ENCODE peak calls at places on chromosome 6, in six cellular contexts. One of them, this sample, is unnamed.
A peak's percentile ranks its signal among the peaks of the same experiment; 100 is the strongest.

GRCh38 chr6:39053016-39053595 is 4.5 kb downstream of the GLP1R start:
- DNase-seq in lower lobe of right lung: no peak
- DNase-seq in lower leg skin: peak; percentile 70
- DNase-seq in Peyer's patch: peak; percentile 36
- DNase-seq in heart right ventricle: no peak
- DNase-seq in DND-41: no peak
- DNase-seq in this sample: no peak

GRCh38 chr6:82176616-82177015 is 70.9 kb downstream of the IBTK start:
- DNase-seq in heart right ventricle: no peak
- DNase-seq in Peyer's patch: no peak
- DNase-seq in lower leg skin: no peak
- DNase-seq in DND-41: no peak
- DNase-seq in lower lobe of right lung: no peak
- DNase-seq in this sample: no peak

GRCh38 chr6:16249971-16250370 is 11.6 kb downstream of the GMPR start:
- DNase-seq in heart right ventricle: no peak
- DNase-seq in lower leg skin: no peak
- DNase-seq in lower lobe of right lung: no peak
- DNase-seq in Peyer's patch: no peak
- DNase-seq in DND-41: no peak
- DNase-seq in this sample: no peak

GRCh38 chr6:25697537-25698340 is 45.7 kb downstream of the SCGN start:
- DNase-seq in DND-41: no peak
- DNase-seq in heart right ventricle: no peak
- DNase-seq in lower lobe of right lung: no peak
- DNase-seq in Peyer's patch: no peak
- DNase-seq in lower leg skin: no peak
- DNase-seq in this sample: no peak

GRCh38 chr6:20688710-20689500 is 154.6 kb downstream of the CDKAL1 start:
- DNase-seq in Peyer's patch: no peak
- DNase-seq in DND-41: peak; percentile 17
- DNase-seq in lower lobe of right lung: no peak
- DNase-seq in lower leg skin: no peak
- DNase-seq in heart right ventricle: no peak
- DNase-seq in this sample: no peak

GRCh38 chr6:130520235-130520634 is 154.4 kb downstream of the TMEM200A start:
- DNase-seq in heart right ventricle: no peak
- DNase-seq in lower leg skin: no peak
- DNase-seq in DND-41: no peak
- DNase-seq in Peyer's patch: no peak
- DNase-seq in lower lobe of right lung: no peak
- DNase-seq in this sample: no peak

GRCh38 chr6:11097476-11097875 is 3.8 kb downstream of the SMIM13 start:
- DNase-seq in Peyer's patch: no peak
- DNase-seq in heart right ventricle: no peak
- DNase-seq in lower leg skin: no peak
- DNase-seq in lower lobe of right lung: no peak
- DNase-seq in DND-41: no peak
- DNase-seq in this sample: no peak

GRCh38 chr6:9292975-9293374 is 857.6 kb upstream of the SLC35B3 start:
- DNase-seq in lower leg skin: no peak
- DNase-seq in DND-41: no peak
- DNase-seq in heart right ventricle: no peak
- DNase-seq in lower lobe of right lung: no peak
- DNase-seq in Peyer's patch: no peak
- DNase-seq in this sample: no peak

GRCh38 chr6:152642578-152643375 is 5.6 kb upstream of the SYNE1 start:
- DNase-seq in heart right ventricle: peak; percentile 73
- DNase-seq in lower lobe of right lung: peak; percentile 78
- DNase-seq in Peyer's patch: no peak
- DNase-seq in DND-41: peak; percentile 7
- DNase-seq in lower leg skin: no peak
- DNase-seq in this sample: no peak

GRCh38 chr6:75802366-75802765 is 53.3 kb downstream of the MYO6 start:
- DNase-seq in lower leg skin: no peak
- DNase-seq in lower lobe of right lung: no peak
- DNase-seq in Peyer's patch: no peak
- DNase-seq in heart right ventricle: no peak
- DNase-seq in DND-41: no peak
- DNase-seq in this sample: no peak

GRCh38 chr6:40914005-40914404 is 125.0 kb downstream of the UNC5CL start:
- DNase-seq in lower leg skin: no peak
- DNase-seq in DND-41: no peak
- DNase-seq in Peyer's patch: no peak
- DNase-seq in heart right ventricle: no peak
- DNase-seq in lower lobe of right lung: no peak
- DNase-seq in this sample: no peak

GRCh38 chr6:145863988-145864616 is 49.5 kb upstream of the FBXO30 start:
- DNase-seq in lower leg skin: no peak
- DNase-seq in heart right ventricle: no peak
- DNase-seq in DND-41: no peak
- DNase-seq in lower lobe of right lung: no peak
- DNase-seq in Peyer's patch: no peak
- DNase-seq in this sample: no peak

DNA sequence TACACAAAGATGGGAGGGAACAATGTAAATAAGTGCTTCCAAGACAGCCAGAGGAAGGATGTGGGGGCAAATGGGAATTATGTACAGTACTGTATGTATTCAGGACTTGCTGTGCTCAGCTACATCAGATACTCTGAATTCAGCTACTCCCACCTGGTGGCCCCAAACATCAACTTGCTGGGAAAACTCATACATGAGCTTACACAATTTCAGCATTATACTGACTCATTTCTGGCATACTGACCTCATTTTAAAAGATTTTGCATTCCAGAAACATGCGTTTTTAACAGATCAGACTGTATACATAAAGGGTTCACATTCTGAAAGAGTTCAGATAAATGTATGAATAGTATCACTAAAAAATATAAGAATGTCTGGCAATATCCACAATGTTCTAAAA is 59.7 kb downstream of the GPX5 start:
- DNase-seq in heart right ventricle: no peak
- DNase-seq in lower lobe of right lung: no peak
- DNase-seq in DND-41: no peak
- DNase-seq in Peyer's patch: no peak
- DNase-seq in lower leg skin: no peak
- DNase-seq in this sample: no peak
- TF ChIP-seq CTCF in heart right ventricle: no peak
- TF ChIP-seq CTCF in lower lobe of right lung: no peak
- TF ChIP-seq CTCF in DND-41: no peak
- TF ChIP-seq CTCF in Peyer's patch: no peak
- TF ChIP-seq CTCF in lower leg skin: no peak
- TF ChIP-seq CTCF in this sample: no peak

GRCh38 chr6:30007132-30007764 is 53.8 kb upstream of the POLR1H start:
- DNase-seq in Peyer's patch: no peak
- DNase-seq in lower lobe of right lung: peak; percentile 74
- DNase-seq in DND-41: no peak
- DNase-seq in lower leg skin: peak; percentile 86
- DNase-seq in heart right ventricle: no peak
- DNase-seq in this sample: no peak
- H3K4me3 ChIP-seq in Peyer's patch: peak overlapping the region; percentile 45
- H3K4me3 ChIP-seq in lower lobe of right lung: peak overlapping the region; percentile 63
- H3K4me3 ChIP-seq in DND-41: no peak overlapping the region
- H3K4me3 ChIP-seq in lower leg skin: peak overlapping the region; percentile 43
- H3K4me3 ChIP-seq in heart right ventricle: peak overlapping the region; percentile 69
- H3K4me3 ChIP-seq in this sample: peak overlapping the region; percentile 76

DNA sequence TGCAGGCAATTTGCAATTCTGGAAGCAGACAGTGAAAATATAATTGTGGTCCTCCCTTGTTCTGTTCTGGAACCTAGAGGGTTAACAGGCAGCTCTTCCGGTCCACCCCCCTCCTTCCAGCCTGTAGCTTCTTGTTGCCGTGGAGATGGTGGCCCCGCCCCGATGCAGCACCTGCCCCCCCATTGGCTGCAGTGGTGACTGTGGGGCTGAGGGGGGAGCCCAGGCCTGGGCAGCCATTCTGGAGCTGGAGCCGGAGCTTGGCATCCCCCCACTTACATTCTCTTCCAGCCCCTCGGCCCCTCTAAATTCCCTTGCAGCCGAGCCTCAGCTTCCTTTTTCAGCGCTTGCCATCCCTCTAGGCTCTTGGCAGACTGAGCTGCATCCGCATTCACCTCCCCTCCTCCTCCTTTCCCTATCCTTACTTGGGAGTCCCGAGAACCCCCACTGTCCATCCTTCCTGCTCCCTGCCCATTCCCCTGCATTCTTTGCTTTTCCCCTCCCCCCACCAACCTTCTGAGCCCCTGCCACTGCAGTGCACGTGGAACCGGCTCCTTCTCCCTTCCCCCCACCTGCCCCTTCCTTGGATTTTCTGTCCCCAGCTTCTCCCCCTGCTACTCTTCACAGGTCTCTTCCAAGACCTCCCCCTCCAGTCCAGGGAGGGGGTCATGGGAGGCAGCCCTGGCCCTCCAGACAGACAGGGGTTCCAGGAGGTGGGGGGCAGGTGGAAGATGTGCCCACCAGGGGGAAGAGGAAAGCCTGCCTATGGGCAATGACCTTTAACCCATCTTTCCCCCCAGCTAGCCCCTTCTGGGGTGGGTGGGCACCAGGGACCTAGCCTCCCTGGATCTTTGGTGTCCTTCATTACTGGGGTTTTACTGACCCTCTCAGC is 11.4 kb downstream of the SYNGAP1 start:
- DNase-seq in Peyer's patch: peak; percentile 64
- DNase-seq in DND-41: peak; percentile 77
- DNase-seq in heart right ventricle: peak; percentile 70
- DNase-seq in lower leg skin: no peak
- DNase-seq in lower lobe of right lung: peak; percentile 71
- DNase-seq in this sample: no peak
- TF ChIP-seq CTCF in Peyer's patch: no peak
- TF ChIP-seq CTCF in DND-41: no peak
- TF ChIP-seq CTCF in heart right ventricle: no peak
- TF ChIP-seq CTCF in lower leg skin: no peak
- TF ChIP-seq CTCF in lower lobe of right lung: no peak
- TF ChIP-seq CTCF in this sample: no peak

GRCh38 chr6:147054871-147055270 is 149.3 kb upstream of the STXBP5 start:
- DNase-seq in lower lobe of right lung: no peak
- DNase-seq in Peyer's patch: no peak
- DNase-seq in lower leg skin: no peak
- DNase-seq in heart right ventricle: no peak
- DNase-seq in DND-41: no peak
- DNase-seq in this sample: no peak

GRCh38 chr6:147054158-147054557 is 150.1 kb upstream of the STXBP5 start:
- DNase-seq in DND-41: no peak
- DNase-seq in Peyer's patch: no peak
- DNase-seq in lower lobe of right lung: no peak
- DNase-seq in heart right ventricle: no peak
- DNase-seq in lower leg skin: no peak
- DNase-seq in this sample: no peak

GRCh38 chr6:147058786-147059434 is 145.3 kb upstream of the STXBP5 start:
- DNase-seq in lower leg skin: no peak
- DNase-seq in DND-41: no peak
- DNase-seq in heart right ventricle: no peak
- DNase-seq in Peyer's patch: no peak
- DNase-seq in lower lobe of right lung: no peak
- DNase-seq in this sample: no peak

GRCh38 chr6:147053311-147053921 is 150.8 kb upstream of the STXBP5 start:
- DNase-seq in Peyer's patch: no peak
- DNase-seq in heart right ventricle: no peak
- DNase-seq in lower lobe of right lung: no peak
- DNase-seq in lower leg skin: no peak
- DNase-seq in DND-41: no peak
- DNase-seq in this sample: no peak

DNA sequence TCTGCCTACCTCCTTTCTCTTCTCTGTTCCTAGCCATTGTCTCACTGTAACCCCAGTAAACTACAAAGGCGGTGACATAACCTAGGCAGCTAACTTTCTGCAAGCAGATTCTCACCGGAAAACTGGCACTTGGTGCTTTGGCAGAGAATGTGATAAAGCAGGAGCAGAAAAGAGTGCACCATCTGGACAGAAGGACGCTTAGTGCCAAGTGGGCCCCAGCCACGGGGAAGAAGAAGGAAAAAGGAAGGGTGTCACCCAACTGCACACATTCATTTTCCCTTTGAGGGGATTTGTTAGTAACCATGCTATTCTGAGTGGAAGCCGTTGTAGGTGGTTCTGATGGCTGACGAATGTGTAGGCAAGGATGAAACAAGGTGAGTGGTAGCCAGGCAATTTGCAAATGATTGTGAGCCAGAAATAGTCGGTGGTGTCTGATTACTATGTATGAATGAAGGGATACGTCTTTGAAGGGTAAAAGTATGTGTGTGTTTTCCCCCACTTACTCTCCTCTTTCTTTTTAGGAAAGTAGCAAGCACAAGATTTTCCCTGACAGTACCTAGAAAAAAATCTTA is 148.3 kb upstream of the STXBP5 start:
- DNase-seq in DND-41: no peak
- DNase-seq in Peyer's patch: no peak
- DNase-seq in lower leg skin: no peak
- DNase-seq in lower lobe of right lung: no peak
- DNase-seq in heart right ventricle: no peak
- DNase-seq in this sample: no peak
- H3K4me3 ChIP-seq in DND-41: no peak overlapping the region
- H3K4me3 ChIP-seq in Peyer's patch: no peak overlapping the region
- H3K4me3 ChIP-seq in lower leg skin: no peak overlapping the region
- H3K4me3 ChIP-seq in lower lobe of right lung: no peak overlapping the region
- H3K4me3 ChIP-seq in heart right ventricle: no peak overlapping the region
- H3K4me3 ChIP-seq in this sample: no peak overlapping the region

GRCh38 chr6:91340998-91341397 is 754.1 kb upstream of the MAP3K7 start:
- DNase-seq in heart right ventricle: no peak
- DNase-seq in DND-41: no peak
- DNase-seq in lower lobe of right lung: no peak
- DNase-seq in Peyer's patch: no peak
- DNase-seq in lower leg skin: no peak
- DNase-seq in this sample: no peak

GRCh38 chr6:91341473-91341872 is 754.6 kb upstream of the MAP3K7 start:
- DNase-seq in lower leg skin: no peak
- DNase-seq in Peyer's patch: no peak
- DNase-seq in DND-41: no peak
- DNase-seq in heart right ventricle: no peak
- DNase-seq in lower lobe of right lung: no peak
- DNase-seq in this sample: no peak

DNA sequence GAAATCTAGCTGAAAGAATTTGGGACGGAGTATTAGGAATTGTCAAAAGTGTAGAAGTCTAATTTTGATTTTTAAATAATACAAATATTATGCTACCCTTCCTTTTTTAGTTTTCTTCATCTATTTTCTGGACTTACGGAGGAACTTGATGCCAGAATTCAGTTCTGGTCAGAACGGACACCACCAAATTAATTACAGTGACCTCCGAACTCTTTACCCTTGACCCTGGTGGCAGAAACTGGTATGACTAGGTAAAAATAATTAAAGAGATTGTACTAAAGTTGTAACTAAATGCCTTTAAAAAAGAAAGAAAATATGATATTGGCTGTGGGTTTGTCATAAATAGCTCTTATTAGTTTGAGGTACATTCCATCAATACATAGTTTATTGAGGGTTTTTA is 751.1 kb upstream of the MAP3K7 start:
- DNase-seq in DND-41: no peak
- DNase-seq in heart right ventricle: no peak
- DNase-seq in Peyer's patch: no peak
- DNase-seq in lower leg skin: no peak
- DNase-seq in lower lobe of right lung: no peak
- DNase-seq in this sample: no peak
- TF ChIP-seq CTCF in DND-41: peak; percentile 14
- TF ChIP-seq CTCF in heart right ventricle: peak; percentile 27
- TF ChIP-seq CTCF in Peyer's patch: peak; percentile 9
- TF ChIP-seq CTCF in lower leg skin: no peak
- TF ChIP-seq CTCF in lower lobe of right lung: no peak
- TF ChIP-seq CTCF in this sample: no peak